ENCODE peak calls at places on chromosomes 1 and 21, in four cellular contexts. One of them, this sample, is unnamed.

GRCh38 chr1:219529116-219529515 is 83.8 kb downstream of the ZC3H11B start:
- DNase-seq in mammary epithelial cell: no peak
- DNase-seq in EL: no peak
- DNase-seq in T-helper 17 cell: no peak
- DNase-seq in this sample: no peak

GRCh38 chr1:208614610-208615009 is 370.4 kb upstream of the PLXNA2 start:
- DNase-seq in mammary epithelial cell: no peak
- DNase-seq in EL: no peak
- DNase-seq in T-helper 17 cell: no peak
- DNase-seq in this sample: no peak

GRCh38 chr1:4353090-4353856 is 301.1 kb upstream of the AJAP1 start:
- DNase-seq in mammary epithelial cell: no peak
- DNase-seq in EL: no peak
- DNase-seq in T-helper 17 cell: no peak
- DNase-seq in this sample: no peak

GRCh38 chr1:172774561-172774960 is 115.7 kb downstream of the FASLG start:
- DNase-seq in mammary epithelial cell: no peak
- DNase-seq in EL: no peak
- DNase-seq in T-helper 17 cell: no peak
- DNase-seq in this sample: no peak

GRCh38 chr1:55244476-55245109 is 29.4 kb upstream of the USP24 start:
- DNase-seq in mammary epithelial cell: peak
- DNase-seq in EL: peak
- DNase-seq in T-helper 17 cell: no peak
- DNase-seq in this sample: no peak

GRCh38 chr1:243482237-243483022 is 226.6 kb downstream of the SDCCAG8 start:
- DNase-seq in mammary epithelial cell: peak
- DNase-seq in EL: peak
- DNase-seq in T-helper 17 cell: no peak
- DNase-seq in this sample: no peak

GRCh38 chr1:43614211-43614610 is 35.7 kb upstream of the KDM4A start:
- DNase-seq in mammary epithelial cell: no peak
- DNase-seq in EL: no peak
- DNase-seq in T-helper 17 cell: no peak
- DNase-seq in this sample: no peak

GRCh38 chr21:45050786-45051489 is 23.4 kb upstream of the ADARB1 start:
- DNase-seq in mammary epithelial cell: no peak
- DNase-seq in EL: peak
- DNase-seq in T-helper 17 cell: no peak
- DNase-seq in this sample: no peak

GRCh38 chr1:248688527-248689298 is 13.9 kb downstream of the OR14I1 start:
- DNase-seq in mammary epithelial cell: no peak
- DNase-seq in EL: no peak
- DNase-seq in T-helper 17 cell: no peak
- DNase-seq in this sample: no peak

GRCh38 chr1:91507330-91507729 is 6.7 kb downstream of the CDC7 start:
- DNase-seq in mammary epithelial cell: no peak
- DNase-seq in EL: no peak
- DNase-seq in T-helper 17 cell: no peak
- DNase-seq in this sample: no peak

GRCh38 chr21:45979141-45979631 is 2.4 kb upstream of the COL6A1 start:
- DNase-seq in mammary epithelial cell: no peak
- DNase-seq in EL: no peak
- DNase-seq in T-helper 17 cell: no peak
- DNase-seq in this sample: no peak

This sample was measured in T-helper 22 cell.